ENCODE peak calls at places on chromosome 10, in five cellular contexts. N is PC-3, M is tibial artery, L is A549, W is astrocyte. I is an unnamed sample. For H3K4me1 and H3K9me3, the result is how much of the 10 kb centered on the place peaks cover.

GRCh38 chr10:23834096-23834495 is 374.8 kb upstream of the KIAA1217 start:
- DNase-seq in N (no peak), M (no peak), L (no peak), W (no peak), I (no peak)

GRCh38 chr10:27637601-27638000 is 108.0 kb downstream of the MKX start:
- DNase-seq in N (no peak), M (no peak), L (no peak), W (no peak), I (no peak)

GRCh38 chr10:2111936-2112335 is 374.6 kb upstream of the ADARB2 start:
- DNase-seq in N (peak), M (no peak), L (peak), W (peak), I (no peak)

GRCh38 chr10:44972874-44973306 is 5.7 kb downstream of the DEPP1 start:
- DNase-seq in N (no peak), M (no peak), L (no peak), W (no peak), I (no peak)

GRCh38 chr10:48330269-48330668 is 23.8 kb downstream of the MAPK8 start:
- DNase-seq in N (no peak), M (no peak), L (no peak), W (no peak), I (no peak)

GRCh38 chr10:46992794-46993552 is 81.7 kb downstream of the PTPN20 start:
- DNase-seq in N (peak), M (peak), L (peak), W (peak), I (no peak)

GRCh38 chr10:95517536-95518454 is 43.4 kb downstream of the SORBS1 start:
- DNase-seq in N (peak), M (no peak), L (no peak), W (peak), I (no peak)

GRCh38 chr10:9869185-9869584 is 1148.5 kb upstream of the CELF2 start:
- DNase-seq in N (no peak), M (no peak), L (no peak), W (no peak), I (no peak)

GRCh38 chr10:86899128-86899527 is 58.3 kb downstream of the MMRN2 start:
- DNase-seq in N (no peak), M (no peak), L (no peak), W (no peak), I (no peak)

GRCh38 chr10:111973306-111973705 is 210.3 kb downstream of the GPAM start:
- DNase-seq in N (no peak), M (no peak), L (no peak), W (no peak), I (no peak)

GRCh38 chr10:86779267-86780017 is 23.0 kb downstream of the BMPR1A start:
- DNase-seq in N (no peak), M (no peak), L (no peak), W (peak), I (no peak)

GRCh38 chr10:109871476-109871875 is 51.8 kb downstream of the XPNPEP1 start:
- DNase-seq in N (no peak), M (no peak), L (no peak), W (no peak), I (no peak)

GRCh38 chr10:81013771-81014170 is 476.1 kb downstream of the SH2D4B start:
- DNase-seq in N (no peak), M (no peak), L (no peak), W (no peak), I (no peak)

GRCh38 chr10:111873041-111873440 is 310.5 kb downstream of the GPAM start:
- DNase-seq in N (no peak), M (no peak), L (no peak), W (no peak), I (no peak)

GRCh38 chr10:72445851-72446250 is 91.1 kb upstream of the DNAJB12 start:
- DNase-seq in N (no peak), M (no peak), L (no peak), W (no peak), I (no peak)

GRCh38 chr10:120573355-120573754 is 116.3 kb downstream of the PLPP4 start:
- DNase-seq in N (no peak), M (no peak), L (no peak), W (no peak), I (no peak)

GRCh38 chr10:29837586-29837985 is 202.8 kb upstream of the SVIL start:
- DNase-seq in N (no peak), M (no peak), L (no peak), W (no peak), I (no peak)
- H3K4me1 ChIP-seq in N (under half), M (under half), L (under half), W (under half), I (under half)

GRCh38 chr10:60627778-60628773 is 150.2 kb upstream of the CDK1 start:
- DNase-seq in N (no peak), M (no peak), L (no peak), W (no peak), I (no peak)
- H3K27ac ChIP-seq in N (no peak), M (no peak), L (no peak), W (no peak), I (no peak)

GRCh38 chr10:133016493-133017202 is 71.1 kb upstream of the ADGRA1 start:
- DNase-seq in N (no peak), M (no peak), L (no peak), W (no peak), I (no peak)
- H3K9me3 ChIP-seq in N (under half), M (under half), L (under half), W (under half), I (under half)

GRCh38 chr10:104334561-104334960 is 3.7 kb downstream of the ITPRIP start:
- DNase-seq in N (no peak), M (no peak), L (no peak), W (no peak), I (no peak)
- H3K4me1 ChIP-seq in N (half or more), M (under half), L (half or more), W (half or more), I (under half)

GRCh38 chr10:77201135-77202111 is 436.2 kb downstream of the KCNMA1 start:
- DNase-seq in N (no peak), M (no peak), L (no peak), W (no peak), I (no peak)
- H3K27ac ChIP-seq in N (no peak), M (peak), L (no peak), W (no peak), I (no peak)